ENCODE peak calls at places on chromosomes 5 and 9, in five cellular contexts. P is endothelial cell of umbilical vein, T is A549, Y is K562, X is HCT116. E is an unnamed sample.
A peak's percentile ranks its signal among the peaks of the same experiment; 100 is the strongest.

GRCh38 chr5:150065346-150065745 is 21.0 kb downstream of the CSF1R start:
- DNase-seq in P (no peak), T (no peak), X (no peak), Y (peak; percentile 56), E (peak; percentile 80)

GRCh38 chr5:153476767-153477166 is 13.7 kb upstream of the GRIA1 start:
- DNase-seq in P (peak; percentile 53), Y (no peak), T (no peak), X (peak; percentile 40), E (no peak)

GRCh38 chr5:63262191-63262981 is 683.8 kb downstream of the LRRC70 start:
- DNase-seq in T (no peak), P (peak; percentile 74), X (no peak), Y (no peak), E (no peak)

GRCh38 chr9:128684065-128684324 is 5.0 kb upstream of the SET start:
- DNase-seq in P (no peak), Y (peak; percentile 9), X (no peak), T (no peak), E (no peak)

GRCh38 chr9:26744362-26744965 is 148.1 kb downstream of the CAAP1 start:
- DNase-seq in Y (no peak), P (peak; percentile 38), X (peak; percentile 10), T (peak; percentile 4), E (peak; percentile 1)

GRCh38 chr5:32522429-32523143 is 62.8 kb upstream of the SUB1 start:
- DNase-seq in Y (no peak), T (no peak), X (no peak), P (no peak), E (peak; percentile 96)

GRCh38 chr5:115961413-115962238 is 649 bp upstream of the LVRN start:
- DNase-seq in Y (no peak), P (peak; percentile 19), T (no peak), X (no peak), E (no peak)

GRCh38 chr5:108681079-108681921 is 66.4 kb upstream of the FER start:
- DNase-seq in Y (peak; percentile 35), T (peak; percentile 43), P (peak; percentile 81), X (peak; percentile 51), E (peak; percentile 73)

GRCh38 chr5:147453901-147454814 is 55.7 kb downstream of the DPYSL3 start:
- DNase-seq in T (peak; percentile 76), X (peak; percentile 58), P (peak; percentile 92), Y (peak; percentile 72), E (peak; percentile 62)

GRCh38 chr9:94922691-94923107 is 196.2 kb downstream of the AOPEP start:
- DNase-seq in X (no peak), Y (no peak), P (no peak), T (no peak), E (no peak)

GRCh38 chr5:168818586-168818985 is 239.4 kb upstream of the PANK3 start:
- DNase-seq in P (no peak), T (no peak), X (no peak), Y (no peak), E (no peak)

GRCh38 chr5:129172561-129172960 is 78.0 kb downstream of the ISOC1 start:
- DNase-seq in T (no peak), P (peak; percentile 11), X (peak; percentile 12), Y (no peak), E (no peak)

GRCh38 chr5:33364406-33364805 is 76.4 kb upstream of the TARS1 start:
- DNase-seq in X (no peak), T (no peak), P (peak; percentile 88), Y (no peak), E (no peak)

GRCh38 chr9:91732187-91733005 is 217.6 kb downstream of the ROR2 start:
- DNase-seq in T (no peak), X (no peak), Y (no peak), P (no peak), E (no peak)

GRCh38 chr5:4862500-4862899 is 277.6 kb upstream of the ADAMTS16 start:
- DNase-seq in Y (peak; percentile 51), P (peak; percentile 43), T (peak; percentile 20), X (peak; percentile 29), E (peak; percentile 64)

GRCh38 chr9:131278421-131279111 is 2.3 kb upstream of the FAM78A start:
- DNase-seq in T (no peak), Y (peak; percentile 71), X (no peak), P (no peak), E (no peak)

GRCh38 chr5:174799146-174799545 is 74.8 kb downstream of the MSX2 start:
- DNase-seq in X (no peak), P (no peak), Y (no peak), T (no peak), E (no peak)

GRCh38 chr5:174801798-174802197 is 77.4 kb downstream of the MSX2 start:
- DNase-seq in X (no peak), T (no peak), P (no peak), Y (no peak), E (no peak)

GRCh38 chr5:174796711-174797192 is 72.4 kb downstream of the MSX2 start:
- DNase-seq in T (no peak), Y (no peak), X (no peak), P (no peak), E (no peak)

GRCh38 chr5:174800435-174800834 is 76.1 kb downstream of the MSX2 start:
- DNase-seq in Y (no peak), P (no peak), T (no peak), X (no peak), E (no peak)

GRCh38 chr5:174798411-174798930 is 74.1 kb downstream of the MSX2 start:
- DNase-seq in T (no peak), P (no peak), X (no peak), Y (no peak), E (no peak)
- H3K4me3 ChIP-seq in T (no peak overlapping the region), P (no peak overlapping the region), X (no peak overlapping the region), Y (no peak overlapping the region), E (no peak overlapping the region)

GRCh38 chr5:133846478-133847226 is 121.8 kb downstream of the C5orf15 start:
- DNase-seq in Y (no peak), X (no peak), P (no peak), T (no peak), E (no peak)

GRCh38 chr5:133847886-133848285 is 120.5 kb downstream of the C5orf15 start:
- DNase-seq in X (no peak), P (no peak), T (no peak), Y (no peak), E (no peak)

GRCh38 chr5:133848306-133848924 is 120.0 kb downstream of the C5orf15 start:
- DNase-seq in P (no peak), X (no peak), Y (no peak), T (no peak), E (no peak)

GRCh38 chr5:133849116-133849515 is 119.3 kb downstream of the C5orf15 start:
- DNase-seq in Y (no peak), P (no peak), X (no peak), T (no peak), E (no peak)

DNA sequence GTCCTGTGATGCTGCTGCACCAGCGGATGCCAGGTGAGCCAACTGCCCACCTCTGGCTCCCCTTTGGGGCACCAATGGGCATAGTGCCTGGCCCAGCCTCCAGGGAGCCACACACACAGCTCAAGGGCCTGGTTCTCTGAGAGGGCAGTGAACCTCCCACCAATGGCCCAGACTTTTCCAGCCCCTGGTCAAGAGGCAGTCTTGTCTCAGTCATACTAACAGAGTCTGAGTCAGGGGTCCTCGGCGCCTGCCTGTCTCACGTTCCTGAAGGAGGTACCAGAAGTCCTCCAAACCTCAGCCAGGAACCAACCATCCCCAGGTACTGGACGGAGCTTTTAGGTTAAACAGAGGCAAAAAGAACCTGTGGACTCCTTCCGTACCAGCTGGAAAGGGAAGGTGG is 121.1 kb downstream of the C5orf15 start:
- DNase-seq in Y (no peak), X (no peak), T (no peak), P (no peak), E (no peak)
- TF ChIP-seq MAX in Y (no peak), X (no peak), T (no peak), P (no peak), E (no peak)

GRCh38 chr5:178356459-178356872 is 123.9 kb upstream of the PHYKPL start:
- DNase-seq in X (no peak), Y (no peak), T (no peak), P (no peak), E (no peak)
- H3K4me3 ChIP-seq in X (no peak overlapping the region), Y (no peak overlapping the region), T (no peak overlapping the region), P (no peak overlapping the region), E (no peak overlapping the region)

DNA sequence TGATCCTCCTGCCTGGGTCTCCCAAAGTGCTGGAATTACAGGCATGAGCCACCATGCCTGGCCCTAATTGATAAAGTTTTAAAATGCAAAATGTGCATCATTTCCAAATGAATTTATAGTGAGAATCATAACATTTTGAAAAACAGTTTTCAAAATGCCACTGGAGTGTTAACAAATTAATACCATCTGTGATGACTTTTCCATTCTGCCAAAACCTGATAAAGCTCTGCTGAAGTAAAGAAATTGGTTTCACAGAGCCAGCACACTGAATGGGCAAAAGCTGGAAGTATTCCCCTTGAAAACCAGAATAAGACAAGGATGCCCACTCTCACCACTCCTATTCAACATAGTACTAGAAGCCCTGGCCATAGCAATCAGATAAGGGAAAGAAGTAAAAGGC is 89.6 kb downstream of the MUSK start:
- DNase-seq in Y (no peak), T (no peak), X (no peak), P (no peak), E (no peak)
- TF ChIP-seq MAX in Y (no peak), T (no peak), X (no peak), P (no peak), E (no peak)

DNA sequence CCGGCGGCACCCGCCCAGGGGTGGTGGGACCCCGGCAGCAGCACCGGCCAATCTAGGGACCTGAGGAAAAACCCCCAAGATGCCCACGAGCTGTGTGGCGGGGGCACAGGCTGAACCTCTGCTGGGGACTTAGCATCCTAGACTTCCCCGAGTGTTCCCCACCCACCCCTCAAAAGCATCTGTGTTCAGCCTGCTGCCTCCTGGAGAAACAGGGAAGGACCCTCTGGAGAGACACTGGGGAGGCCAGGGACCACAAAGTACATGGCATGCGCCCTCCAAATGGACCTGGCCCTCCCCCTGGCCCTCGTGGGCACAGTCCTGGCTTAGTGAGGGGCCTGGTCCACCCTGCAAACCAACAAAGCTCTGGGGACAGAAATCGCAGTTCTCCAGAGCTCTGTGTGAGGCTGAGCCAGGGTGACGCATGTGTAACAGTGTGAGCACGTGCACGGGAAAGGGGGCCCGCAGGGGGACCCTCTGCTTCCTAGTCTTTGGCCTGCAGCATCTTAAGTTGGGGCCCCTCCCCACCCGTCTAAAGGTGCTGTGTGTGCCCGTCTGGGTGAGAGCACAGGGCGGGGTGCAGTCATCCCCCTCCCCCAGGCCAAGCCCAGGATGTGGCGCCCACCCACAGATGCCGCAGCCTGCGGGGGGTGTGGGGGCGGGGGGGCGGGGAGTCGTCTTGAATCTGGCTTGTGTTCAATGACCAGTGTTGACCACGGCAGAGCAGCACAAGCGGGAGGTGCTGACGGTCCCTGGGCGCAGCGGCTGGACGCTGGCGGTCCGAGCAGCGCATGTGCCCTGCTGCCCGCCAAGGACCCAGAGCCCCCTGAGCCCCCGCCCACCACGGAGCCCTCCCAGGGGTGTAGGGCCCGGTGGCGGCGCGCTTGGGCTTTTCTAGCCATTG is 668 bp upstream of the KCNT1 start:
- DNase-seq in P (no peak), X (no peak), T (no peak), Y (peak; percentile 55), E (peak; percentile 26)
- H3K4me3 ChIP-seq in P (no peak overlapping the region), X (peak overlapping the region; percentile 16), T (peak overlapping the region; percentile 36), Y (no peak overlapping the region), E (no peak overlapping the region)